ENCODE peak calls at places on chromosome 15, in four cellular contexts. Y is foreskin fibroblast; U is NCI-H524; I is stimulated activated CD8-positive, alpha-beta memory T cell treated with anti-CD3 and anti-CD28 coated beads, Interleukin-7, amount 100 ng/mL, for 4 hours. N is an unnamed sample.

GRCh38 chr15:29570121-29570930 is 251.9 kb downstream of the TJP1 start:
- DNase-seq in U (peak), Y (no peak), I (no peak), N (no peak)

GRCh38 chr15:41042851-41043250 is 73.2 kb downstream of the INO80 start:
- DNase-seq in U (no peak), I (no peak), Y (no peak), N (no peak)

GRCh38 chr15:99703603-99704443 is 29.4 kb downstream of the LYSMD4 start:
- DNase-seq in Y (peak), I (no peak), U (no peak), N (no peak)

GRCh38 chr15:61831505-61831921 is 228.7 kb downstream of the VPS13C start:
- DNase-seq in I (no peak), U (no peak), Y (no peak), N (no peak)

GRCh38 chr15:60396560-60396963 is 1.2 kb downstream of the ANXA2 start:
- DNase-seq in U (no peak), I (no peak), Y (no peak), N (no peak)

GRCh38 chr15:74867562-74868458 is 5.4 kb downstream of the SCAMP2 start:
- DNase-seq in Y (no peak), U (no peak), I (no peak), N (no peak)

GRCh38 chr15:24955549-24955929 is 752 bp downstream of the SNRPN start:
- DNase-seq in U (no peak), Y (no peak), I (peak), N (no peak)

GRCh38 chr15:41473418-41473817 is 20.3 kb upstream of the ITPKA start:
- DNase-seq in Y (no peak), I (no peak), U (no peak), N (no peak)

GRCh38 chr15:57777034-57777433 is 70.5 kb downstream of the POLR2M start:
- DNase-seq in U (no peak), Y (no peak), I (no peak), N (no peak)

GRCh38 chr15:92097473-92098178 is 244.1 kb downstream of the SLCO3A1 start:
- DNase-seq in I (no peak), U (no peak), Y (peak), N (peak)

GRCh38 chr15:94199725-94200124 is 31.6 kb upstream of the MCTP2 start:
- DNase-seq in U (no peak), I (no peak), Y (no peak), N (no peak)